ENCODE peak calls at places on chromosomes 3 and 15, in four cellular contexts. S, B, D and R are unnamed samples.

GRCh38 chr3:151047636-151048035 is 37.8 kb upstream of the MED12L start:
- DNase-seq in D (no peak), B (no peak), S (no peak), R (no peak)

GRCh38 chr3:175564335-175564734 is 705.2 kb downstream of the NAALADL2 start:
- DNase-seq in D (no peak), S (no peak), B (no peak), R (no peak)

GRCh38 chr15:45919806-45920205 is 285.0 kb downstream of the SQOR start:
- DNase-seq in S (no peak), D (no peak), B (no peak), R (no peak)

GRCh38 chr3:16240229-16241023 is 24.3 kb downstream of the DPH3 start:
- DNase-seq in S (peak), B (no peak), D (no peak), R (no peak)

GRCh38 chr3:197997936-197998335 is 37.9 kb downstream of the LMLN start:
- DNase-seq in S (no peak), B (no peak), D (no peak), R (no peak)

GRCh38 chr3:172520332-172520831 is 2.8 kb downstream of the TNFSF10 start:
- DNase-seq in S (peak), D (no peak), B (no peak), R (peak)

GRCh38 chr3:53113293-53114010 is 16.8 kb downstream of the RFT1 start:
- DNase-seq in D (no peak), B (no peak), S (peak), R (no peak)

GRCh38 chr3:45553469-45553974 is 41.0 kb upstream of the LIMD1 start:
- DNase-seq in D (peak), S (peak), B (no peak), R (peak)

GRCh38 chr3:72288955-72289707 is 504.2 kb upstream of the PROK2 start:
- DNase-seq in D (no peak), S (no peak), B (no peak), R (peak)

GRCh38 chr15:88465633-88466219 is 1.5 kb downstream of the MRPL46 start:
- DNase-seq in D (no peak), S (peak), B (no peak), R (no peak)

GRCh38 chr3:174275336-174275735 is 583.8 kb upstream of the NAALADL2 start:
- DNase-seq in D (no peak), S (no peak), B (no peak), R (no peak)

GRCh38 chr3:112413722-112414121 is 80.8 kb downstream of the CD200 start:
- DNase-seq in B (no peak), S (no peak), D (no peak), R (no peak)

GRCh38 chr3:184096811-184097378 is at the start of gene HTR3E:
- DNase-seq in B (no peak), D (no peak), S (no peak), R (no peak)

GRCh38 chr15:71545923-71546322 is 264.4 kb upstream of the NR2E3 start:
- DNase-seq in D (no peak), B (no peak), S (no peak), R (no peak)

GRCh38 chr3:158108596-158108995 is 1.3 kb upstream of the RSRC1 start:
- DNase-seq in D (no peak), B (no peak), S (no peak), R (no peak)

GRCh38 chr15:38477637-38478036 is 23.7 kb downstream of the FAM98B start:
- DNase-seq in S (no peak), D (no peak), B (no peak), R (no peak)

GRCh38 chr3:98697225-98697624 is 65.9 kb upstream of the ST3GAL6 start:
- DNase-seq in S (no peak), D (no peak), B (no peak), R (no peak)

GRCh38 chr15:64851503-64851840 is 9.8 kb downstream of the PLEKHO2 start:
- DNase-seq in D (no peak), S (no peak), B (no peak), R (no peak)

GRCh38 chr3:77038468-77038927 is 1.4 kb upstream of the ROBO2 start:
- DNase-seq in D (peak), B (peak), S (peak), R (peak)

GRCh38 chr3:39707314-39707909 is 102.0 kb upstream of the MYRIP start:
- DNase-seq in D (peak), B (no peak), S (no peak), R (peak)

GRCh38 chr3:8992854-8993253 is 29.6 kb upstream of the RAD18 start:
- DNase-seq in B (no peak), D (no peak), S (no peak), R (no peak)

GRCh38 chr3:130894130-130894872 is 417 bp downstream of the ATP2C1 start:
- DNase-seq in B (peak), D (peak), S (peak), R (peak)

GRCh38 chr3:46496745-46497555 is 826 bp upstream of the RTP3 start:
- DNase-seq in S (no peak), B (no peak), D (peak), R (no peak)

DNA sequence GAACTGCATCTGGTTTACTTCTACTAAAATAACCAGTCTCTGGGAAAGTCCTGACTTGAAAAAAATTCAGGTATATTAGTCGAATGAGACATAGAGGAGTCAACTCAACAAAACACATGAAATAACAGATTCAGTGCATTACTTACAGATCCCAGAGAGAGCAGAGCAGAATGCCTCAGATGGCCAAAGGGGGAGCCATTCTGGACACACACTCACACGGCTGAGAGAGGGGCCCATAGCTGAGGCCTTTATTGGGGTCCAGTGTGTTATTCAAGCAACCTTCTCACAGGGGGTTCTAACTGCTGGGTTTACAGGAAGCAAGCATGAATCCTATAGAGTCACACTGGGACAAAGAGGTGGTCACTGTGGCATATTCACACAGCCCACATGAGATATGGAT is 135.1 kb upstream of the SNRPN start:
- DNase-seq in B (no peak), S (no peak), D (no peak), R (no peak)
- TF ChIP-seq CTCF in B (no peak), S (no peak), D (no peak), R (no peak)

GRCh38 chr15:91973481-91973880 is 120.0 kb downstream of the SLCO3A1 start:
- DNase-seq in S (no peak), D (no peak), B (no peak), R (no peak)
- TF ChIP-seq CTCF in S (no peak), D (no peak), B (no peak), R (no peak)

GRCh38 chr3:156106721-156107373 is 13.5 kb upstream of the KCNAB1 start:
- DNase-seq in B (no peak), S (no peak), D (no peak), R (no peak)
- TF ChIP-seq CTCF in B (peak), S (no peak), D (no peak), R (no peak)

GRCh38 chr3:66399529-66400232 is 101.1 kb downstream of the LRIG1 start:
- DNase-seq in D (no peak), S (no peak), B (no peak), R (no peak)

GRCh38 chr3:66401157-66401550 is 99.7 kb downstream of the LRIG1 start:
- DNase-seq in D (no peak), B (no peak), S (no peak), R (no peak)

GRCh38 chr3:66398228-66399025 is 102.4 kb downstream of the LRIG1 start:
- DNase-seq in S (no peak), B (no peak), D (no peak), R (no peak)

GRCh38 chr3:66401578-66402382 is 99.0 kb downstream of the LRIG1 start:
- DNase-seq in S (no peak), D (no peak), B (no peak), R (no peak)

GRCh38 chr3:66400381-66401156 is 100.3 kb downstream of the LRIG1 start:
- DNase-seq in B (no peak), D (no peak), S (no peak), R (no peak)
- TF ChIP-seq CTCF in B (no peak), D (no peak), S (no peak), R (no peak)

GRCh38 chr15:48564690-48565089 is 80.8 kb downstream of the FBN1 start:
- DNase-seq in D (no peak), B (no peak), S (no peak), R (no peak)

GRCh38 chr15:48569591-48570302 is 75.8 kb downstream of the FBN1 start:
- DNase-seq in S (no peak), D (peak), B (no peak), R (no peak)

GRCh38 chr15:48566669-48567068 is 78.8 kb downstream of the FBN1 start:
- DNase-seq in D (no peak), B (no peak), S (no peak), R (no peak)

GRCh38 chr15:48563944-48564343 is 81.6 kb downstream of the FBN1 start:
- DNase-seq in D (no peak), S (no peak), B (no peak), R (no peak)

DNA sequence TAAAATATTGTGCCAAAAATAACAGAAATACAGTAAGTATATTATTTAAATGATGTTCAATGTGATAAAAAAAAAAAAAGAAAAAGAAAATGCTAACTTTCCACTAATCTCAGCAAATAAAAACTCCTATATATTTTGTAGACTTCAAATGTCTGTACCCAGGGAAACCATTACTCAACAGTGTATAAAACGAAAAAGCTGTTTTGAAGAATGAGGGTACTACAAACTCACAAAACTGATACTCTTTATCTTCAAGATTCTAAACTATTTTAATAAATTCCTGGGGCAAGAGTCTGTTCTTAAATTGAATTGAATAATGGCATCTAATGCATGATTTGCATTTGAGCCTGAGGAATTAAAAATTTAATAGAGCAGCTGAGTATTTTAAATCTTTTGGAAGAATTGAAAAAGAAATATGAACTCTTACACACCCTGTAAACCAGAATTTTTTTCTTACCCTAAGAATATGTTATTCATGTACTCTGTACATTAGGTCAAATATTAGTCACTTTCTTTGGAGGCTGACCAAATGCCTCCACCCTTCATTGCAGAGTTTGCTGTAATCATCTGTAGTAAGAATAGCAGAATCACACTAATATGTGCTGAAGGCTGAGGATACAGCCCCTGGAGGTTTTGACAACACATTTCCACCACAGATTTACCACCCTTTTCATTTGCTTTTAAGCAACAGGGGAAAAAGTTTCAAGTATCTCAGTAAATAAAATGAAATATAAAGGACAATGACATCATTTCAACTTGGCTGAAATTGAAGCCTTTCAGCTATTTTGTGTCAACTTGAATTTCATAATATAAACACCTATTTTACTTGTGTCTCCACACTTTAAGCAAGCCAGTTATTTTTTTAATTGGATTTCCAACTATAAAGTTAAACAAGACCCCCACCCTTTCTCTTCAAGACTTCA is 79.7 kb downstream of the FBN1 start:
- DNase-seq in B (no peak), D (no peak), S (no peak), R (no peak)
- TF ChIP-seq CTCF in B (no peak), D (no peak), S (no peak), R (no peak)

DNA sequence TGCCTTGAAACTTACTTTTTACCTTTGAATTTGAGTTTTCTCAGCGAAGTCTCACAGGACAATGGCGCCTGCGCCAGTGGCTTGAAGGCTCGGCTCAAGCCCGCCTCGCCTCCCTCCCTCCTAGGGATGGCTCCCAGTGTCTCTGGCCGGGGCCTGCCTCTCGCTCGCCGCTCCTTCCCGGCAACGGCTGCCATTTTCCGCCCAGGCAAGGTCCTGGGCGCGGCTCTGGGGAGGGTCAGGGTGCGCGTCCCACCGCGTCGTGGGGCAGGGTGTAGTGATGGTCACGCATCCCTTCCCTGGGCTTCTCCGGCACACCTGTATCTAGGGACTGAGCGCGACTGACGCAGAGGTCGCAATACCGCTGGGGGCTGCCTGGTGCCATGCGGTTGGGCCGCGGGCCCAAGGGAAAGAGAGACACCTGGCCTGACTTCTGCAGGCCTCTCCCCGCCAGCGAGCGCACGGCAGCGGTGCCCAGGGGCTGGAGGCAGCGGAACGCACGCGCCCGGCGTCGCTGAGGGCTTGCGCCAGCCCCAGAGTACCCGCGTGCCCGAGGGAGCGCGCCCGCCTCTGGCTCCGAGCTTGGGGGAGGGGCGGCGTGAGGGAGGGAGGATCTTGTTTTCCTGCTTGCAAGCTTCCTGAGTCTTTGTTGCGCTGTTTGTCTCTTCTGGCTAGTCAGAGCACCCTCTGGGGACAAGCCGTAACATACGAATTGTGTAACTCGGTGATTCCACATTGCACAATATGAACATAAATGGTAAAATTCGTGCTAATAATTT is 20.7 kb upstream of the FEM1B start:
- DNase-seq in B (peak), D (peak), S (peak), R (peak)
- TF ChIP-seq CTCF in B (peak), D (no peak), S (no peak), R (no peak)

GRCh38 chr15:61527836-61528589 is 298.9 kb upstream of the RORA start:
- DNase-seq in B (no peak), S (no peak), D (peak), R (no peak)

GRCh38 chr15:61528590-61528929 is 299.5 kb upstream of the RORA start:
- DNase-seq in B (no peak), D (no peak), S (no peak), R (no peak)

GRCh38 chr15:61530769-61531168 is 301.7 kb upstream of the RORA start:
- DNase-seq in D (no peak), B (no peak), S (no peak), R (no peak)
- TF ChIP-seq CTCF in D (no peak), B (no peak), S (no peak), R (no peak)

GRCh38 chr3:127254730-127255129 is 33.1 kb downstream of the PRR20G start:
- DNase-seq in D (peak), B (no peak), S (no peak), R (peak)
- TF ChIP-seq CTCF in D (peak), B (peak), S (no peak), R (peak)

DNA sequence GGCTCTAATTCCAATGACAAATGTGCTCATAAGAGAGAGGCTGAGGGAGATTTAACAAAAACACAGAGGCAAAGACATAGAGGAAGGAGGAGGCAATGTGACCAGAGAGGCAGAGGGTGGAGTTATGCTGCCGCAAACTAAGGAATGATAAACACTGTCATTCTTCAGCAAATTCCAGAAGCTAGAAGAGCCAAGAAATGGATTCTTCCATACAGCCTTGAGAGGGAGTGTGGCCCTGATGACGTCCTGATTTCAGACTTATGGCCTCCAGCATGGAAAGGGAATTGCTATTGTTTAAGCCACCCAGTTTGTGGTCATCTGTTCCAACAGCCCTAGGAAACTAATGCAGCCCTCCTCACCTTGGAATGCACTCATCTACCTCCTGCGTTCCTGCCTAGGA is 30.5 kb downstream of the CD47 start:
- DNase-seq in D (no peak), S (no peak), B (no peak), R (no peak)
- TF ChIP-seq CTCF in D (no peak), S (no peak), B (no peak), R (no peak)

GRCh38 chr3:122457706-122458105 is 41.8 kb upstream of the WDR5B start:
- DNase-seq in S (no peak), B (no peak), D (no peak), R (no peak)

GRCh38 chr3:122464659-122465058 is 48.8 kb upstream of the WDR5B start:
- DNase-seq in B (no peak), D (no peak), S (no peak), R (no peak)

GRCh38 chr3:122456074-122456473 is 40.2 kb upstream of the WDR5B start:
- DNase-seq in D (no peak), S (no peak), B (no peak), R (no peak)

GRCh38 chr3:122461834-122462233 is 46.0 kb upstream of the WDR5B start:
- DNase-seq in D (no peak), S (no peak), B (no peak), R (no peak)

GRCh38 chr3:122458992-122459391 is 43.1 kb upstream of the WDR5B start:
- DNase-seq in S (no peak), B (no peak), D (no peak), R (no peak)
- TF ChIP-seq CTCF in S (peak), B (peak), D (peak), R (peak)